ENCODE peak calls at places on chromosome 20, in seven cellular contexts. I, R, U, B, O, L and M are unnamed samples.

GRCh38 chr20:44209691-44210421 is 715 bp downstream of the OSER1 start:
- DNase-seq in I (no peak), R (no peak), U (peak; percentile 82), B (peak; percentile 27), O (no peak), L (peak; percentile 46), M (no peak)

GRCh38 chr20:50381771-50382593 is 128.2 kb upstream of the PTPN1 start:
- DNase-seq in I (no peak), R (no peak), U (no peak), B (no peak), O (no peak), L (no peak), M (peak; percentile 46)

GRCh38 chr20:29326376-29327070 is 1930.9 kb upstream of the DEFB115 start:
- DNase-seq in I (no peak), R (no peak), U (peak; percentile 70), B (no peak), O (no peak), L (no peak), M (no peak)

GRCh38 chr20:23027721-23028120 is 7.4 kb upstream of the SSTR4 start:
- DNase-seq in I (no peak), R (no peak), U (no peak), B (no peak), O (no peak), L (no peak), M (no peak)

GRCh38 chr20:44807051-44807683 is 3.2 kb downstream of the RIMS4 start:
- DNase-seq in I (no peak), R (no peak), U (no peak), B (no peak), O (no peak), L (no peak), M (no peak)

GRCh38 chr20:44426879-44427785 is 48.5 kb upstream of the TTPAL start:
- DNase-seq in I (no peak), R (no peak), U (no peak), B (no peak), O (no peak), L (no peak), M (no peak)

GRCh38 chr20:62860924-62861691 is 514 bp downstream of the TCFL5 start:
- DNase-seq in I (no peak), R (no peak), U (peak; percentile 68), B (peak; percentile 29), O (no peak), L (no peak), M (no peak)

GRCh38 chr20:35578469-35578868 is 36.6 kb downstream of the ERGIC3 start:
- DNase-seq in I (peak; percentile 55), R (no peak), U (no peak), B (no peak), O (no peak), L (no peak), M (no peak)

GRCh38 chr20:19074828-19075516 is 137.5 kb upstream of the SLC24A3 start:
- DNase-seq in I (no peak), R (no peak), U (no peak), B (no peak), O (no peak), L (no peak), M (no peak)

GRCh38 chr20:34629342-34629741 is 47.5 kb downstream of the PIGU start:
- DNase-seq in I (no peak), R (no peak), U (peak; percentile 65), B (no peak), O (no peak), L (no peak), M (no peak)

GRCh38 chr20:58436868-58437645 is 48.0 kb downstream of the VAPB start:
- DNase-seq in I (peak; percentile 79), R (no peak), U (no peak), B (peak; percentile 53), O (no peak), L (no peak), M (no peak)

GRCh38 chr20:1718604-1719384 is 61.2 kb upstream of the SIRPG start:
- DNase-seq in I (no peak), R (peak; percentile 61), U (peak; percentile 71), B (peak; percentile 14), O (peak; percentile 80), L (no peak), M (no peak)

GRCh38 chr20:34220581-34220980 is 20.6 kb upstream of the ASIP start:
- DNase-seq in I (no peak), R (no peak), U (no peak), B (no peak), O (no peak), L (no peak), M (no peak)

GRCh38 chr20:64108731-64109389 is 1.5 kb upstream of the NPBWR2 start:
- DNase-seq in I (no peak), R (no peak), U (peak; percentile 51), B (no peak), O (peak; percentile 46), L (peak; percentile 23), M (peak; percentile 4)

GRCh38 chr20:49381558-49382493 is 100.6 kb downstream of the KCNB1 start:
- DNase-seq in I (no peak), R (peak; percentile 79), U (no peak), B (peak; percentile 42), O (peak; percentile 96), L (peak; percentile 81), M (peak; percentile 61)
- TF ChIP-seq EP300 in I (no peak), R (no peak), U (no peak), B (no peak), O (peak; percentile 63), L (no peak), M (no peak)

GRCh38 chr20:17957505-17958325 is 10.9 kb downstream of the SNX5 start:
- DNase-seq in I (no peak), R (no peak), U (no peak), B (no peak), O (no peak), L (no peak), M (no peak)

GRCh38 chr20:17959257-17959627 is 9.4 kb downstream of the SNX5 start:
- DNase-seq in I (no peak), R (no peak), U (no peak), B (no peak), O (no peak), L (no peak), M (no peak)

GRCh38 chr20:17960927-17961599 is 7.5 kb downstream of the SNX5 start:
- DNase-seq in I (peak; percentile 91), R (no peak), U (no peak), B (no peak), O (peak; percentile 84), L (no peak), M (peak; percentile 33)

GRCh38 chr20:17956099-17956685 is 12.4 kb downstream of the SNX5 start:
- DNase-seq in I (no peak), R (no peak), U (no peak), B (no peak), O (no peak), L (no peak), M (no peak)

DNA sequence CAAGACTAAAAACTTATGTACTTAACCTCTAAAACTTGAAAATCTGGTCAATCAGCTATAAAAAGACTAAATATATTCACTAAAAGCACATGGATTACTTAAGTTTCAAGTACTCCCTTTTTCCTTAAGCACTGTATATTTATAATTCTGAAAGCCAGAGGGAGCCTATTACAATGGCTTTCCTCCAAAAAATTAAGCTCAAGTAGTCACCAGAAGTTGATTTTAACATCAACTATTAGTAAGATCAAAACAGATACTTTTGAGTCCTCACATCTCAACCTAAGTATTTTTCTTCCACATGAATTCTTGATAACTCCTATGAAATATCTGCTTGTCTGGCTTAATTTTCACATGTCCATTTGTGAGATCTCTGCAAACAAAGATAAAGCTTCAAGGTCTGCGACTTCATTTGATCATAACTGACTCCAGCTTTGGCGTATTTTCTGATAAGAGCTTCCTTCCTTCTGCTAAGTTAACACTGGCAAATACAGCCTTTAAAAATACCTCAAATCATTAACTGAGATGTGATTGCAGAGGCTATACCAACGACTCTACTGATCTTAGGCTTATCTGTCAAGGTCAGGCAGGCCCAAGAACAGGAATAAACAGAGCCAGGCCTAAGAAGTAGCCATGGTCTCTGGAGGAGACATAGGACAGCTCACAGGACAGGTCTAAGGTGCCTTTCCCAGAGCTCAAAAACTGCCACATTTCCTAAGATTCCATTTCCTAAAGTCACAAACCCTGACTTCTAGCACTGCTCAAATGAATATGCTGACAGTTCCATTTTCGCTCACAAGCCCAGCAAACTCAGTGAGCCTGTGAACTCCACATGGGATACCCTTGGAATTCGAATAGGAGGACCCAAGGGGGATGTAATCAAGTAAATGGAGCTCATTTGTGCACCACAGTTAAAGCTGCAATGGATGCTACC is 10.0 kb downstream of the SNX5 start:
- DNase-seq in I (peak; percentile 88), R (no peak), U (no peak), B (no peak), O (no peak), L (no peak), M (no peak)
- TF ChIP-seq EP300 in I (no peak), R (no peak), U (no peak), B (no peak), O (no peak), L (no peak), M (no peak)

GRCh38 chr20:38108438-38109024 is 56.5 kb downstream of the TGM2 start:
- DNase-seq in I (no peak), R (no peak), U (no peak), B (no peak), O (peak; percentile 93), L (no peak), M (no peak)
- TF ChIP-seq EP300 in I (no peak), R (no peak), U (no peak), B (no peak), O (peak; percentile 40), L (no peak), M (no peak)

GRCh38 chr20:38321959-38322598 is 18.1 kb downstream of the BPI start:
- DNase-seq in I (peak; percentile 57), R (peak; percentile 50), U (no peak), B (peak; percentile 59), O (peak; percentile 72), L (no peak), M (no peak)
- TF ChIP-seq EP300 in I (no peak), R (no peak), U (no peak), B (no peak), O (no peak), L (no peak), M (no peak)

GRCh38 chr20:41072099-41072798 is 43.6 kb downstream of the TOP1 start:
- DNase-seq in I (no peak), R (no peak), U (no peak), B (no peak), O (no peak), L (no peak), M (no peak)
- TF ChIP-seq EP300 in I (no peak), R (no peak), U (no peak), B (no peak), O (no peak), L (no peak), M (no peak)

GRCh38 chr20:47365023-47365764 is 8.7 kb upstream of the ZMYND8 start:
- DNase-seq in I (no peak), R (no peak), U (no peak), B (no peak), O (no peak), L (no peak), M (no peak)
- TF ChIP-seq EP300 in I (no peak), R (no peak), U (no peak), B (no peak), O (no peak), L (no peak), M (no peak)

GRCh38 chr20:24465730-24466129 is 3.7 kb upstream of the SYNDIG1 start:
- DNase-seq in I (no peak), R (no peak), U (no peak), B (no peak), O (peak; percentile 70), L (no peak), M (no peak)
- TF ChIP-seq EP300 in I (no peak), R (no peak), U (no peak), B (no peak), O (no peak), L (no peak), M (no peak)